ENCODE peak calls at places on chromosome 20, in seven cellular contexts. W is left ventricle myocardium inferior, S is fibroblast of lung, N is right lobe of liver, R is body of pancreas, F is small intestine, Y is H9. M is an unnamed sample.

GRCh38 chr20:47298624-47299023 is 57.9 kb downstream of the ZMYND8 start:
- DNase-seq in N (no peak), S (no peak), Y (no peak), R (no peak), F (no peak), W (no peak), M (no peak)

GRCh38 chr20:45905505-45906079 is 6.4 kb downstream of the PLTP start:
- DNase-seq in W (no peak), Y (no peak), R (no peak), F (no peak), S (peak; percentile 27), N (no peak), M (no peak)

GRCh38 chr20:59145926-59146800 is 17.5 kb upstream of the ZNF831 start:
- DNase-seq in F (no peak), S (no peak), R (no peak), W (no peak), Y (no peak), N (no peak), M (no peak)

GRCh38 chr20:9035129-9035528 is 33.8 kb upstream of the PLCB4 start:
- DNase-seq in S (peak; percentile 91), R (no peak), Y (no peak), N (no peak), W (no peak), F (no peak), M (no peak)

GRCh38 chr20:44543345-44543744 is 21.5 kb upstream of the SERINC3 start:
- DNase-seq in F (no peak), S (no peak), Y (no peak), N (no peak), R (no peak), W (no peak), M (no peak)

GRCh38 chr20:5402903-5403531 is 86.3 kb upstream of the PROKR2 start:
- DNase-seq in N (no peak), W (no peak), Y (peak; percentile 60), F (peak; percentile 48), R (peak; percentile 15), S (no peak), M (peak; percentile 35)

GRCh38 chr20:42914302-42914701 is 275.4 kb downstream of the PTPRT start:
- DNase-seq in R (no peak), F (no peak), Y (no peak), W (no peak), S (no peak), N (no peak), M (no peak)

GRCh38 chr20:17848249-17848648 is 120.3 kb downstream of the SNX5 start:
- DNase-seq in R (no peak), F (peak; percentile 49), W (no peak), S (no peak), N (no peak), Y (no peak), M (no peak)

GRCh38 chr20:59600472-59600871 is 3.9 kb upstream of the PHACTR3 start:
- DNase-seq in N (no peak), F (no peak), Y (no peak), W (no peak), S (no peak), R (no peak), M (no peak)

GRCh38 chr20:23397961-23398360 is 23.3 kb downstream of the NAPB start:
- DNase-seq in R (no peak), S (peak; percentile 38), W (no peak), Y (no peak), N (no peak), F (no peak), M (no peak)

GRCh38 chr20:37755665-37756064 is 61.8 kb downstream of the CTNNBL1 start:
- DNase-seq in S (no peak), Y (no peak), R (no peak), N (no peak), W (peak; percentile 27), F (no peak), M (no peak)

GRCh38 chr20:50376179-50376887 is 133.8 kb upstream of the PTPN1 start:
- DNase-seq in R (no peak), Y (no peak), S (no peak), F (no peak), N (no peak), W (no peak), M (no peak)

GRCh38 chr20:50378170-50379000 is 131.8 kb upstream of the PTPN1 start:
- DNase-seq in Y (no peak), S (no peak), F (no peak), N (no peak), R (no peak), W (no peak), M (no peak)

GRCh38 chr20:50374541-50375078 is 135.6 kb upstream of the PTPN1 start:
- DNase-seq in R (no peak), W (no peak), Y (no peak), F (peak; percentile 71), N (no peak), S (no peak), M (no peak)

GRCh38 chr20:50379049-50379990 is 130.9 kb upstream of the PTPN1 start:
- DNase-seq in F (peak; percentile 97), R (peak; percentile 98), W (peak; percentile 93), N (peak; percentile 92), Y (no peak), S (peak; percentile 97), M (no peak)

DNA sequence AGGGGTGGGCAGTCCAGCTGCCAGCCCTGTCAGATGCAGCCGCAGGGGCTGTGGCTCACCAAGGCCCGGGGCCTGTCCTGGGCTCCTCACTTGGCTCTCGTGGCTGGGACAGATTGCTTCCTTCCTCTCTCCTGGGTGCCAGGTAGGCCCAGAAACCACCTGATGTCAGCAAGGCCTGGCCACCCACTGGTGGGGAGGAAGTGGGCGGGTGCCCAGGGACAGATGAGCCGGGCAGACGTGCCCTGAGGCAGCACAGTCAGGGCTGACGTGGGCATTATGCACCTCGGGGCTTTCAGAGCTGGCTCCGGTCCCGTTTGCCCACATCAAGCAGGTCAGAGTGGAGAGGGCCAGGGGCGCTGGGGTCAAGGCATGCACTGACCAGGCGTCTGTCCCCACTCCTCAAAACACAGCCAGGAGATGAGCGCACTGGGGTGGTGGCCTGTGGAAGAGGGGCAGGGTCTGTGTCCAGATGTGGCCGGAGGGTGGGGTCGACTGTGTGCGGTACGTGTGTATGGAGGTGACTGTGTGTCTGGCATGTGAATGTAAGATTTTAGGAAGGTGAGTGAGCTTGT is 133.2 kb upstream of the PTPN1 start:
- DNase-seq in F (no peak), N (no peak), R (no peak), Y (no peak), W (no peak), S (no peak), M (no peak)
- H3K4me1 ChIP-seq in F (peaks cover 6% of the 10 kb centered on the region), N (peaks cover 4% of the 10 kb centered on the region), R (peaks cover 51% of the 10 kb centered on the region), Y (no peaks in the 10 kb centered on the region), W (peaks cover 27% of the 10 kb centered on the region), S (peaks cover 20% of the 10 kb centered on the region), M (no peaks in the 10 kb centered on the region)

GRCh38 chr20:19015326-19015725 is 197.1 kb upstream of the SLC24A3 start:
- DNase-seq in F (no peak), S (no peak), R (no peak), Y (no peak), W (no peak), N (peak; percentile 40), M (no peak)

GRCh38 chr20:19013907-19014306 is 198.5 kb upstream of the SLC24A3 start:
- DNase-seq in S (no peak), R (no peak), F (no peak), Y (no peak), W (no peak), N (peak; percentile 5), M (no peak)

GRCh38 chr20:19017104-19017690 is 195.2 kb upstream of the SLC24A3 start:
- DNase-seq in N (no peak), Y (no peak), W (no peak), S (no peak), R (no peak), F (no peak), M (no peak)

GRCh38 chr20:19012671-19013070 is 199.1 kb downstream of the SCP2D1 start:
- DNase-seq in N (peak; percentile 36), R (no peak), Y (no peak), S (no peak), W (no peak), F (no peak), M (no peak)

DNA sequence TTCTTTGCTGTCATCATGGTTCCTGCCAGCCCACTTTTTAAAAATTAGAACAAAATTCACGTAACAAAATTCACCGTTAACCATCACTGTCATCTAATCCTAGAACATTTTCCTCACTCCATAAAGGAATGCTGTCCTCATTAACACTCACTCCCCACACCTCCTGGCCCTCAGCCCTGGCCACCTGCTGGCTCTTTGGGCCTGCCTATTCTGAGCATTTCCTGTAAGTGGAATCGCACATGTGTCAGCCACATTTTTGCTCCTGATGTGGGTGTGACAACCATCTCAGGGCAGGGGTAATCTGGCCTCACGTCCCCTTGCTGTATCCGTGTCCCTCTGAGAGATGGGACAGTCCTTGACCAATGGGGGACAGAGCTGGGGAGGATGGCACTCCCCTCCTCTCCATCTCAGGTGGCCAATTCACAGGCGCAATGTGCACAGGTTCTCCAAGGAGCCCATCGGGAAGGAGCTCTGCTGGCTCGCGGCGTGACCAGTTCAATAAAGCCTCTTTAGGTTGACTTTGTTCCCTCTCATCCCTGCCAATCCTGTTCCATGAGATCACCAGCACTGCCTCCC is 196.5 kb upstream of the SLC24A3 start:
- DNase-seq in N (peak; percentile 27), Y (no peak), W (no peak), R (no peak), S (no peak), F (no peak), M (no peak)
- H3K9me3 ChIP-seq in N (no peaks in the 10 kb centered on the region), Y (no peaks in the 10 kb centered on the region), W (no peaks in the 10 kb centered on the region), R (no peaks in the 10 kb centered on the region), S (no peaks in the 10 kb centered on the region), F (no peaks in the 10 kb centered on the region), M (no peaks in the 10 kb centered on the region)

GRCh38 chr20:364905-365794 is 15.4 kb upstream of the TRIB3 start:
- DNase-seq in S (no peak), Y (no peak), W (no peak), R (no peak), N (no peak), F (no peak), M (no peak)

GRCh38 chr20:361562-361961 is 14.7 kb downstream of the NRSN2 start:
- DNase-seq in S (no peak), R (no peak), Y (no peak), F (no peak), W (no peak), N (no peak), M (no peak)

GRCh38 chr20:366042-366718 is 14.4 kb upstream of the TRIB3 start:
- DNase-seq in R (peak; percentile 62), F (no peak), W (no peak), S (no peak), Y (no peak), N (no peak), M (no peak)

GRCh38 chr20:362271-363254 is 15.7 kb downstream of the NRSN2 start:
- DNase-seq in Y (peak; percentile 50), S (peak; percentile 94), W (peak; percentile 86), N (peak; percentile 99), R (peak; percentile 97), F (peak; percentile 74), M (no peak)

GRCh38 chr20:363319-364078 is 16.6 kb downstream of the NRSN2 start:
- DNase-seq in S (no peak), N (no peak), F (no peak), W (no peak), R (no peak), Y (no peak), M (no peak)
- H3K4me1 ChIP-seq in S (no peaks in the 10 kb centered on the region), N (no peaks in the 10 kb centered on the region), F (no peaks in the 10 kb centered on the region), W (peaks cover 8% of the 10 kb centered on the region), R (peaks cover 21% of the 10 kb centered on the region), Y (no peaks in the 10 kb centered on the region), M (no peaks in the 10 kb centered on the region)

DNA sequence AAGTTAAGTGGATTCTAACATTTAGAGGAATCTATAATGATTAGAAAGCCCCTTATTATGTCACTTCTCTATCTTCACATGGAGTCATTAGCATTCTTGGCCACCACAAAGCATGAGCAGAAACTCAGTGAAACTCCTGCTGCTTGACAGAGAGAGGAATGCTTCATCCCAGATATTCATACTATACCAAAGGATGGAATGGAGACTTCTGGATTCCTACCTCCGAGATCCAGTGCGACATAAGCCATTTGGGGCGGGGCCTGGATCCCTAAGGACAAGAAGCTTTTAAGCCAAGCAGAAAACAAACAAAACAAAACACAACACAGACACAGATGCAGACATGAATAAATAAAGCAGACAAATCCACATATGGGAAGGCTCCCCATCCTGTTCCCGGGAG is 727.4 kb downstream of the MAFB start:
- DNase-seq in F (no peak), Y (no peak), S (no peak), N (no peak), W (no peak), R (no peak), M (no peak)
- H3K9me3 ChIP-seq in F (no peaks in the 10 kb centered on the region), Y (no peaks in the 10 kb centered on the region), S (no peaks in the 10 kb centered on the region), N (no peaks in the 10 kb centered on the region), W (no peaks in the 10 kb centered on the region), R (no peaks in the 10 kb centered on the region), M (no peaks in the 10 kb centered on the region)

M was measured in iPS DF 6.9.